ENCODE peak calls at places on chromosomes 13 and 19, in seven cellular contexts. One of them, this sample, is unnamed.

GRCh38 chr19:44869728-44870470 is 21.2 kb upstream of the TOMM40 start:
- DNase-seq in K562: no peak
- DNase-seq in GM12878: no peak
- DNase-seq in HepG2: no peak
- DNase-seq in HCT116: no peak
- DNase-seq in A549: no peak
- DNase-seq in H1: no peak
- DNase-seq in this sample: peak

GRCh38 chr13:48353590-48353989 is 50.0 kb downstream of the RB1 start:
- DNase-seq in K562: no peak
- DNase-seq in HepG2: no peak
- DNase-seq in HCT116: no peak
- DNase-seq in GM12878: no peak
- DNase-seq in A549: peak
- DNase-seq in H1: no peak
- DNase-seq in this sample: no peak

GRCh38 chr13:36259361-36260137 is 38.1 kb downstream of the CCDC169 start:
- DNase-seq in H1: no peak
- DNase-seq in HCT116: no peak
- DNase-seq in K562: peak
- DNase-seq in A549: no peak
- DNase-seq in GM12878: no peak
- DNase-seq in HepG2: no peak
- DNase-seq in this sample: no peak

GRCh38 chr19:46976845-46977320 is 42.8 kb upstream of the NPAS1 start:
- DNase-seq in K562: peak
- DNase-seq in HepG2: no peak
- DNase-seq in A549: no peak
- DNase-seq in H1: no peak
- DNase-seq in GM12878: no peak
- DNase-seq in HCT116: no peak
- DNase-seq in this sample: peak

GRCh38 chr13:23619073-23619855 is 49.1 kb downstream of the TNFRSF19 start:
- DNase-seq in GM12878: no peak
- DNase-seq in H1: no peak
- DNase-seq in K562: no peak
- DNase-seq in A549: no peak
- DNase-seq in HCT116: no peak
- DNase-seq in HepG2: no peak
- DNase-seq in this sample: no peak

GRCh38 chr19:8259142-8259921 is 48.8 kb downstream of the CD320 start:
- DNase-seq in A549: no peak
- DNase-seq in HCT116: no peak
- DNase-seq in K562: no peak
- DNase-seq in GM12878: no peak
- DNase-seq in HepG2: no peak
- DNase-seq in H1: no peak
- DNase-seq in this sample: peak

GRCh38 chr19:39212377-39212742 is 8.3 kb upstream of the SYCN start:
- DNase-seq in H1: no peak
- DNase-seq in A549: peak
- DNase-seq in K562: peak
- DNase-seq in HepG2: no peak
- DNase-seq in GM12878: peak
- DNase-seq in HCT116: peak
- DNase-seq in this sample: peak

GRCh38 chr19:49533551-49534488 is 6.0 kb downstream of the RCN3 start:
- DNase-seq in HepG2: no peak
- DNase-seq in A549: peak
- DNase-seq in HCT116: no peak
- DNase-seq in H1: no peak
- DNase-seq in GM12878: peak
- DNase-seq in K562: peak
- DNase-seq in this sample: peak

GRCh38 chr13:94080527-94080926 is 399.0 kb downstream of the DCT start:
- DNase-seq in GM12878: no peak
- DNase-seq in A549: no peak
- DNase-seq in H1: no peak
- DNase-seq in HepG2: no peak
- DNase-seq in HCT116: no peak
- DNase-seq in K562: no peak
- DNase-seq in this sample: no peak

GRCh38 chr19:38707512-38708114 is 36.7 kb downstream of the CAPN12 start:
- DNase-seq in A549: no peak
- DNase-seq in GM12878: no peak
- DNase-seq in HCT116: no peak
- DNase-seq in H1: no peak
- DNase-seq in HepG2: peak
- DNase-seq in K562: peak
- DNase-seq in this sample: no peak

GRCh38 chr19:34327851-34328250 is 37.1 kb upstream of the GPI start:
- DNase-seq in H1: no peak
- DNase-seq in A549: no peak
- DNase-seq in K562: peak
- DNase-seq in HCT116: no peak
- DNase-seq in HepG2: no peak
- DNase-seq in GM12878: no peak
- DNase-seq in this sample: no peak

GRCh38 chr13:99432637-99433542 is 68.4 kb upstream of the TM9SF2 start:
- DNase-seq in K562: peak
- DNase-seq in HCT116: peak
- DNase-seq in HepG2: peak
- DNase-seq in H1: peak
- DNase-seq in A549: peak
- DNase-seq in GM12878: peak
- DNase-seq in this sample: peak

GRCh38 chr19:53957448-53958167 is 5.1 kb upstream of the CACNG8 start:
- DNase-seq in GM12878: no peak
- DNase-seq in H1: no peak
- DNase-seq in HepG2: no peak
- DNase-seq in HCT116: no peak
- DNase-seq in K562: no peak
- DNase-seq in A549: no peak
- DNase-seq in this sample: peak

GRCh38 chr13:28429685-28430290 is 65.1 kb downstream of the FLT1 start:
- DNase-seq in H1: peak
- DNase-seq in HCT116: no peak
- DNase-seq in HepG2: no peak
- DNase-seq in A549: no peak
- DNase-seq in GM12878: peak
- DNase-seq in K562: no peak
- DNase-seq in this sample: peak
- TF ChIP-seq POLR2A in H1: peak
- TF ChIP-seq POLR2A in HCT116: no peak
- TF ChIP-seq POLR2A in HepG2: no peak
- TF ChIP-seq POLR2A in A549: no peak
- TF ChIP-seq POLR2A in GM12878: no peak
- TF ChIP-seq POLR2A in K562: no peak
- TF ChIP-seq POLR2A in this sample: no peak

DNA sequence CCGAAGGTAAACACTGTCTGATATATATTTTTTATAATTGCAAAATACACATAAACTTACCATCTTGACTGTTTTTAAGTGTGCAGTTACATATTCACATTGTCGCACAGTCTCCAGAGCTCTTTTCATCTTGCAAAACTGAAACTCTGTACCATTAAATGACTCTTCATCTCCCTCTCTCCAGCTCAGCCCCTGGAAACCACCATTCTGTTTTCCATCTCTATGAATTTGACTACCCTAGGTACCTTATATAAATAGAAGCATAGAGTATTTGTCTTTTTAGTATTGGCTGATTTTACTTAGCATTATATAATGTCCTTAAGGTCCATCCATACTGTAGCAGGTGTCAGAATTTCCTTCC is 45.8 kb downstream of the LRCH1 start:
- DNase-seq in GM12878: no peak
- DNase-seq in K562: no peak
- DNase-seq in H1: no peak
- DNase-seq in A549: no peak
- DNase-seq in HepG2: no peak
- DNase-seq in HCT116: no peak
- DNase-seq in this sample: no peak
- H3K4me3 ChIP-seq in GM12878: peak
- H3K4me3 ChIP-seq in K562: no peak
- H3K4me3 ChIP-seq in H1: no peak
- H3K4me3 ChIP-seq in A549: no peak
- H3K4me3 ChIP-seq in HepG2: no peak
- H3K4me3 ChIP-seq in HCT116: no peak
- H3K4me3 ChIP-seq in this sample: peak

DNA sequence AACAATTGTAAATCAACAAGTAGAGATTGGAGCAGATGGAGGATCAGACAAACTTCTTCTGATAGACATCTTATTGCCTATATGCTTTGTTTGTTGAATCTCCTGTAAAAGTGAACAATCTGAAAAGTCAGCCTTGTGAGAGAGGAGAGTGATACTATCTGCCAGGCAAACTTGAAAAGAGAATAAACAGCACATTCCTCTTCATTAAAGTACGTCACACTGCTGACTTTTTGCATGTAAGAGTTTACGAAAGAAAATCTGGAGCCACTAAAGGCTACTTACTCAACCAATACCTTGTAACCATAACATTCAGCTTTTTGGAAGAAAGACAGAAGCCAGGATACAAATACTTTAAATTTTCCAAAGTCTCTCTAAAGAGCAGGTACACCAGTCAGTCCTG is 42.5 kb downstream of the EDNRB start:
- DNase-seq in A549: no peak
- DNase-seq in GM12878: no peak
- DNase-seq in K562: no peak
- DNase-seq in H1: no peak
- DNase-seq in HepG2: no peak
- DNase-seq in HCT116: no peak
- DNase-seq in this sample: no peak
- TF ChIP-seq MAX in A549: no peak
- TF ChIP-seq MAX in GM12878: no peak
- TF ChIP-seq MAX in K562: no peak
- TF ChIP-seq MAX in H1: no peak
- TF ChIP-seq MAX in HepG2: no peak
- TF ChIP-seq MAX in HCT116: no peak
- TF ChIP-seq MAX in this sample: no peak

DNA sequence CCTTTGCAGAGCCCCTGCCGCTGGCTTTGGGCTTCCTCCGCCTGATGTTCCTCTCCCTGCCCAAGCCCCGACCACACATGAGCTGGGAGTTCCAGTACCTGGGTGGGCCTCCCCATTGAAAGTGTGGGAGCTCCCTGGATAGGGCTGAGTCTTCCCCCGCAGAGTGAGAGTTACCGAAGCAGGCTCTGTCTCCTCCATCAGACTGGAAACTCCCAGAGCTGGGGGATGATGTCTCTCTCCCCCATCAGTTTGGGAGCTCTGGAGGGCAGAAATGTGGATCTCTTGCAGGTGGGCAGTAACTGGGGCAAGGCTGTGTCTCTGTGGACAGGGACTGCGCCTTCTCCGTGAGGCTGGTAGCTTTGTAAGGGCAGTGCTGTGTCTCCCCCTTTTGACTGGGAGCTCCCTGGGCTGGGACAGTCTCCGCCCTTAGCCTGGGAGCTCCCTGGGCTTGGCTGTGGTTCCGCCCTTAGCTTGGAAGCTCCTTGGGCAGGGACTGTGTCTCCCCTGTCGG is 767 bp downstream of the DCAF15 start:
- DNase-seq in GM12878: no peak
- DNase-seq in A549: peak
- DNase-seq in K562: peak
- DNase-seq in HepG2: no peak
- DNase-seq in HCT116: no peak
- DNase-seq in H1: no peak
- DNase-seq in this sample: peak
- TF ChIP-seq POLR2A in GM12878: no peak
- TF ChIP-seq POLR2A in A549: no peak
- TF ChIP-seq POLR2A in K562: no peak
- TF ChIP-seq POLR2A in HepG2: no peak
- TF ChIP-seq POLR2A in HCT116: no peak
- TF ChIP-seq POLR2A in H1: no peak
- TF ChIP-seq POLR2A in this sample: no peak

GRCh38 chr13:112966776-112967175 is 2.2 kb upstream of the MCF2L start:
- DNase-seq in K562: no peak
- DNase-seq in A549: no peak
- DNase-seq in HCT116: no peak
- DNase-seq in HepG2: no peak
- DNase-seq in H1: no peak
- DNase-seq in GM12878: no peak
- DNase-seq in this sample: no peak

GRCh38 chr13:112968910-112969691 is at the start of gene MCF2L:
- DNase-seq in A549: peak
- DNase-seq in GM12878: no peak
- DNase-seq in K562: no peak
- DNase-seq in HCT116: no peak
- DNase-seq in HepG2: peak
- DNase-seq in H1: no peak
- DNase-seq in this sample: no peak

GRCh38 chr13:112967666-112968379 is 1.2 kb upstream of the MCF2L start:
- DNase-seq in A549: no peak
- DNase-seq in HCT116: no peak
- DNase-seq in HepG2: no peak
- DNase-seq in H1: no peak
- DNase-seq in GM12878: no peak
- DNase-seq in K562: no peak
- DNase-seq in this sample: no peak

GRCh38 chr13:112969692-112970338 is 801 bp downstream of the MCF2L start:
- DNase-seq in HCT116: no peak
- DNase-seq in HepG2: no peak
- DNase-seq in H1: no peak
- DNase-seq in K562: no peak
- DNase-seq in A549: no peak
- DNase-seq in GM12878: no peak
- DNase-seq in this sample: no peak

GRCh38 chr13:112968380-112968909 is 569 bp upstream of the MCF2L start:
- DNase-seq in GM12878: no peak
- DNase-seq in K562: no peak
- DNase-seq in HepG2: no peak
- DNase-seq in HCT116: no peak
- DNase-seq in H1: no peak
- DNase-seq in A549: no peak
- DNase-seq in this sample: no peak
- H3K4me3 ChIP-seq in GM12878: peak
- H3K4me3 ChIP-seq in K562: no peak
- H3K4me3 ChIP-seq in HepG2: peak
- H3K4me3 ChIP-seq in HCT116: peak
- H3K4me3 ChIP-seq in H1: peak
- H3K4me3 ChIP-seq in A549: peak
- H3K4me3 ChIP-seq in this sample: no peak